ENCODE peak calls at places on chromosomes 6 and 20, in seven cellular contexts. One of them, this sample, is unnamed. For H3K36me3, the result is how much of the 10 kb centered on the place peaks cover.

GRCh38 chr6:129859524-129859923 is 1.6 kb downstream of the TMEM244 start:
- DNase-seq in sigmoid colon: no peak
- DNase-seq in upper lobe of left lung: no peak
- DNase-seq in GM12878: no peak
- DNase-seq in mammary epithelial cell: no peak
- DNase-seq in Peyer's patch: no peak
- DNase-seq in colonic mucosa: no peak
- DNase-seq in this sample: no peak

GRCh38 chr6:47780510-47781356 is 1.1 kb upstream of the OPN5 start:
- DNase-seq in sigmoid colon: no peak
- DNase-seq in upper lobe of left lung: no peak
- DNase-seq in GM12878: no peak
- DNase-seq in mammary epithelial cell: peak
- DNase-seq in Peyer's patch: peak
- DNase-seq in colonic mucosa: peak
- DNase-seq in this sample: no peak

GRCh38 chr6:157642736-157643135 is 180.3 kb upstream of the SNX9 start:
- DNase-seq in sigmoid colon: no peak
- DNase-seq in upper lobe of left lung: no peak
- DNase-seq in GM12878: no peak
- DNase-seq in mammary epithelial cell: no peak
- DNase-seq in Peyer's patch: no peak
- DNase-seq in colonic mucosa: no peak
- DNase-seq in this sample: no peak

GRCh38 chr6:154230910-154231595 is 125.5 kb downstream of the IPCEF1 start:
- DNase-seq in sigmoid colon: no peak
- DNase-seq in upper lobe of left lung: no peak
- DNase-seq in GM12878: no peak
- DNase-seq in mammary epithelial cell: no peak
- DNase-seq in Peyer's patch: no peak
- DNase-seq in colonic mucosa: no peak
- DNase-seq in this sample: no peak

GRCh38 chr20:1477896-1478490 is 11.3 kb upstream of the NSFL1C start:
- DNase-seq in sigmoid colon: no peak
- DNase-seq in upper lobe of left lung: no peak
- DNase-seq in GM12878: no peak
- DNase-seq in mammary epithelial cell: peak
- DNase-seq in Peyer's patch: no peak
- DNase-seq in colonic mucosa: no peak
- DNase-seq in this sample: no peak

GRCh38 chr20:33070413-33071053 is 8.9 kb upstream of the BPIFB4 start:
- DNase-seq in sigmoid colon: no peak
- DNase-seq in upper lobe of left lung: no peak
- DNase-seq in GM12878: no peak
- DNase-seq in mammary epithelial cell: no peak
- DNase-seq in Peyer's patch: no peak
- DNase-seq in colonic mucosa: no peak
- DNase-seq in this sample: no peak

GRCh38 chr6:51926125-51926524 is 161.3 kb downstream of the PKHD1 start:
- DNase-seq in sigmoid colon: no peak
- DNase-seq in upper lobe of left lung: no peak
- DNase-seq in GM12878: no peak
- DNase-seq in mammary epithelial cell: no peak
- DNase-seq in Peyer's patch: no peak
- DNase-seq in colonic mucosa: no peak
- DNase-seq in this sample: peak

GRCh38 chr6:146770965-146771735 is 172.4 kb downstream of the ADGB start:
- DNase-seq in sigmoid colon: peak
- DNase-seq in upper lobe of left lung: peak
- DNase-seq in GM12878: no peak
- DNase-seq in mammary epithelial cell: no peak
- DNase-seq in Peyer's patch: peak
- DNase-seq in colonic mucosa: no peak
- DNase-seq in this sample: no peak

GRCh38 chr20:18001131-18001921 is 32.5 kb downstream of the MGME1 start:
- DNase-seq in sigmoid colon: peak
- DNase-seq in upper lobe of left lung: no peak
- DNase-seq in GM12878: no peak
- DNase-seq in mammary epithelial cell: peak
- DNase-seq in Peyer's patch: peak
- DNase-seq in colonic mucosa: no peak
- DNase-seq in this sample: no peak

GRCh38 chr6:169966312-169967181 is 215.1 kb downstream of the ERMARD start:
- DNase-seq in sigmoid colon: peak
- DNase-seq in upper lobe of left lung: peak
- DNase-seq in GM12878: no peak
- DNase-seq in mammary epithelial cell: no peak
- DNase-seq in Peyer's patch: peak
- DNase-seq in colonic mucosa: peak
- DNase-seq in this sample: no peak

GRCh38 chr6:159110748-159111147 is 58.5 kb upstream of the FNDC1 start:
- DNase-seq in sigmoid colon: no peak
- DNase-seq in upper lobe of left lung: no peak
- DNase-seq in GM12878: no peak
- DNase-seq in mammary epithelial cell: no peak
- DNase-seq in Peyer's patch: no peak
- DNase-seq in colonic mucosa: no peak
- DNase-seq in this sample: no peak

GRCh38 chr20:53023717-53024116 is 51.6 kb downstream of the TSHZ2 start:
- DNase-seq in sigmoid colon: no peak
- DNase-seq in upper lobe of left lung: no peak
- DNase-seq in GM12878: no peak
- DNase-seq in mammary epithelial cell: no peak
- DNase-seq in Peyer's patch: no peak
- DNase-seq in colonic mucosa: no peak
- DNase-seq in this sample: no peak

GRCh38 chr20:2521369-2522305 is 12.9 kb upstream of the ZNF343 start:
- DNase-seq in sigmoid colon: no peak
- DNase-seq in upper lobe of left lung: no peak
- DNase-seq in GM12878: no peak
- DNase-seq in mammary epithelial cell: peak
- DNase-seq in Peyer's patch: peak
- DNase-seq in colonic mucosa: peak
- DNase-seq in this sample: no peak

GRCh38 chr20:63945031-63945658 is 11.1 kb downstream of the UCKL1 start:
- DNase-seq in sigmoid colon: peak
- DNase-seq in upper lobe of left lung: peak
- DNase-seq in GM12878: no peak
- DNase-seq in mammary epithelial cell: no peak
- DNase-seq in Peyer's patch: no peak
- DNase-seq in colonic mucosa: no peak
- DNase-seq in this sample: no peak

GRCh38 chr20:63943007-63943807 is 13.0 kb downstream of the UCKL1 start:
- DNase-seq in sigmoid colon: peak
- DNase-seq in upper lobe of left lung: peak
- DNase-seq in GM12878: no peak
- DNase-seq in mammary epithelial cell: no peak
- DNase-seq in Peyer's patch: peak
- DNase-seq in colonic mucosa: no peak
- DNase-seq in this sample: peak

GRCh38 chr20:63944078-63944941 is 11.9 kb downstream of the UCKL1 start:
- DNase-seq in sigmoid colon: peak
- DNase-seq in upper lobe of left lung: peak
- DNase-seq in GM12878: no peak
- DNase-seq in mammary epithelial cell: no peak
- DNase-seq in Peyer's patch: no peak
- DNase-seq in colonic mucosa: no peak
- DNase-seq in this sample: no peak

GRCh38 chr20:63942250-63943006 is 13.8 kb downstream of the UCKL1 start:
- DNase-seq in sigmoid colon: peak
- DNase-seq in upper lobe of left lung: peak
- DNase-seq in GM12878: no peak
- DNase-seq in mammary epithelial cell: peak
- DNase-seq in Peyer's patch: peak
- DNase-seq in colonic mucosa: peak
- DNase-seq in this sample: peak

GRCh38 chr20:63943808-63944077 is 12.5 kb downstream of the UCKL1 start:
- DNase-seq in sigmoid colon: no peak
- DNase-seq in upper lobe of left lung: no peak
- DNase-seq in GM12878: no peak
- DNase-seq in mammary epithelial cell: no peak
- DNase-seq in Peyer's patch: no peak
- DNase-seq in colonic mucosa: no peak
- DNase-seq in this sample: no peak
- H3K36me3 ChIP-seq in sigmoid colon: half or more
- H3K36me3 ChIP-seq in upper lobe of left lung: half or more
- H3K36me3 ChIP-seq in GM12878: under half
- H3K36me3 ChIP-seq in mammary epithelial cell: under half
- H3K36me3 ChIP-seq in Peyer's patch: half or more
- H3K36me3 ChIP-seq in colonic mucosa: under half
- H3K36me3 ChIP-seq in this sample: under half

GRCh38 chr6:112180095-112180820 is 74.1 kb downstream of the LAMA4 start:
- DNase-seq in sigmoid colon: peak
- DNase-seq in upper lobe of left lung: no peak
- DNase-seq in GM12878: no peak
- DNase-seq in mammary epithelial cell: peak
- DNase-seq in Peyer's patch: peak
- DNase-seq in colonic mucosa: peak
- DNase-seq in this sample: no peak
- TF ChIP-seq CTCF in sigmoid colon: peak
- TF ChIP-seq CTCF in upper lobe of left lung: peak
- TF ChIP-seq CTCF in GM12878: peak
- TF ChIP-seq CTCF in mammary epithelial cell: peak
- TF ChIP-seq CTCF in Peyer's patch: peak
- TF ChIP-seq CTCF in colonic mucosa: peak
- TF ChIP-seq CTCF in this sample: peak

GRCh38 chr6:107989166-107990094 is 31.4 kb upstream of the SEC63 start:
- DNase-seq in sigmoid colon: no peak
- DNase-seq in upper lobe of left lung: no peak
- DNase-seq in GM12878: no peak
- DNase-seq in mammary epithelial cell: no peak
- DNase-seq in Peyer's patch: no peak
- DNase-seq in colonic mucosa: no peak
- DNase-seq in this sample: no peak
- H3K4me3 ChIP-seq in sigmoid colon: no peak
- H3K4me3 ChIP-seq in upper lobe of left lung: no peak
- H3K4me3 ChIP-seq in GM12878: no peak
- H3K4me3 ChIP-seq in mammary epithelial cell: no peak
- H3K4me3 ChIP-seq in Peyer's patch: no peak
- H3K4me3 ChIP-seq in colonic mucosa: no peak
- H3K4me3 ChIP-seq in this sample: no peak

GRCh38 chr6:8552023-8552422 is 116.7 kb upstream of the SLC35B3 start:
- DNase-seq in sigmoid colon: no peak
- DNase-seq in upper lobe of left lung: no peak
- DNase-seq in GM12878: no peak
- DNase-seq in mammary epithelial cell: no peak
- DNase-seq in Peyer's patch: no peak
- DNase-seq in colonic mucosa: no peak
- DNase-seq in this sample: no peak

GRCh38 chr6:8549381-8549780 is 114.0 kb upstream of the SLC35B3 start:
- DNase-seq in sigmoid colon: no peak
- DNase-seq in upper lobe of left lung: no peak
- DNase-seq in GM12878: no peak
- DNase-seq in mammary epithelial cell: no peak
- DNase-seq in Peyer's patch: no peak
- DNase-seq in colonic mucosa: no peak
- DNase-seq in this sample: no peak

GRCh38 chr6:8548979-8549378 is 113.6 kb upstream of the SLC35B3 start:
- DNase-seq in sigmoid colon: no peak
- DNase-seq in upper lobe of left lung: no peak
- DNase-seq in GM12878: no peak
- DNase-seq in mammary epithelial cell: no peak
- DNase-seq in Peyer's patch: no peak
- DNase-seq in colonic mucosa: no peak
- DNase-seq in this sample: no peak

GRCh38 chr6:8546496-8546895 is 111.2 kb upstream of the SLC35B3 start:
- DNase-seq in sigmoid colon: no peak
- DNase-seq in upper lobe of left lung: no peak
- DNase-seq in GM12878: no peak
- DNase-seq in mammary epithelial cell: no peak
- DNase-seq in Peyer's patch: no peak
- DNase-seq in colonic mucosa: no peak
- DNase-seq in this sample: no peak

DNA sequence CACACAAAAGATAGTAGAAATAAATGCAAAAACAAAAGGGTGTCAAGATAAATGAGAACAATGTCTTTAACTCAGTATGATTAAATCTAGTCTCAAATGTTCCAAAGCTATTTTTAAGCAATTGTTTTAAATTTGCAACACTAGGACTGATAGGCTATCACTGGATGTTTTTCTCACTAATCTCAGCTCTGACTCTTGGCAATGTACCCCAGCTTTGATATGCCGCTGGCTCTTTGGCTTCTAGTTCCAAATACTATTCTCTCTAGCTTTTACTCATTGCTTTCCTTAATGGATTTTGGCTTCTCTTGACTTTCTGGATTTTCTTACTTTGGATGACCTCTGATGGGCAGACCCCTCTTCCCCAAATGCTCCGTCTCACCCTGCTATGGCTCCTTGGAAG is 116.0 kb upstream of the SLC35B3 start:
- DNase-seq in sigmoid colon: no peak
- DNase-seq in upper lobe of left lung: no peak
- DNase-seq in GM12878: no peak
- DNase-seq in mammary epithelial cell: no peak
- DNase-seq in Peyer's patch: no peak
- DNase-seq in colonic mucosa: no peak
- DNase-seq in this sample: no peak
- H3K36me3 ChIP-seq in sigmoid colon: under half
- H3K36me3 ChIP-seq in upper lobe of left lung: under half
- H3K36me3 ChIP-seq in GM12878: under half
- H3K36me3 ChIP-seq in mammary epithelial cell: under half
- H3K36me3 ChIP-seq in Peyer's patch: under half
- H3K36me3 ChIP-seq in colonic mucosa: under half
- H3K36me3 ChIP-seq in this sample: under half

DNA sequence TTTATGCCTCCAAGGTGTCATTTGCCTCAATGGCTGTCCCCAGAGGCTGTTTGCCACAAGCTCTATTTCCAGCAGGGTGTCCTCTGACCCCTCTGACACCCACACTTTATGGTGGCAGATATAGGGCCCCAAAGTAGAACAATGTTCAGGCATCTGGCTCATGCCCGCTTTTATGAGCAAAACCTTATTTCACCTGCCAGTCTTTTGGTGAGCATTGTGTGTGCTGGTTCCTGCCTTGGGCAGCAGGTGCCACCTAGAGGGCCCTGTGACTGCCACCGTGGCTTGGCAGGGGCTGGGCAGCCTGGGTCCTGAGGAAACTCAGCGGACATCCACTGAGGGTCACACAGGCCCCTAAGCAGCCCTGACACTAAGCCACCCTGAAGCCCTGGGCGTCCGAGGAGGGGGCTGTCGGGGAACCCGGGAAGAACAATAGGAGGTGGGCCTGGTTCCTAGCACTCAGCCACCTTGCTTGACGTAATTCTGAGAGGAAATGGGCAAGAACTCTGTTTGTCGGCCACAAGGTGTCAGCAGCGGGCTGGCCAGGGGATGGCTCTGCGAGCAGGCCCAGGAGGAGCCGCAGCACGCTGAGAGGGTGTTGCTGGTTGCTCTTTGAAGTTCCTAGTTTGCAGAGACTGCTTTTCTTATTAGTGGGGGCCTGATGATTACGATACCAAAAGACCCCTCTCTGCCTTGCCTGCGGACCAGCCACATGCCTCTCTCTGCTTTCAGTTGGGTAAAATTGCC is 148.9 kb downstream of the SCML4 start:
- DNase-seq in sigmoid colon: peak
- DNase-seq in upper lobe of left lung: peak
- DNase-seq in GM12878: peak
- DNase-seq in mammary epithelial cell: peak
- DNase-seq in Peyer's patch: peak
- DNase-seq in colonic mucosa: peak
- DNase-seq in this sample: peak
- TF ChIP-seq CTCF in sigmoid colon: peak
- TF ChIP-seq CTCF in upper lobe of left lung: peak
- TF ChIP-seq CTCF in GM12878: peak
- TF ChIP-seq CTCF in mammary epithelial cell: peak
- TF ChIP-seq CTCF in Peyer's patch: peak
- TF ChIP-seq CTCF in colonic mucosa: peak
- TF ChIP-seq CTCF in this sample: peak

This sample was measured in GM06990.